ENCODE peak calls at places on chromosomes 1 and 21, in six cellular contexts. X is colonic mucosa, J is BJ, L is gastrocnemius medialis, W is AG09309, U is bronchial epithelial cell. Z is an unnamed sample.

GRCh38 chr21:45228171-45228641 is 59.5 kb downstream of the POFUT2 start:
- DNase-seq in J (peak), W (peak), X (no peak), U (peak), L (peak), Z (peak)

GRCh38 chr1:44049839-44050238 is 18.6 kb upstream of the SLC6A9 start:
- DNase-seq in U (peak), X (no peak), L (no peak), J (peak), W (peak), Z (peak)

GRCh38 chr1:54259546-54259945 is 59.6 kb downstream of the MRPL37 start:
- DNase-seq in X (no peak), U (no peak), L (no peak), W (no peak), J (no peak), Z (no peak)

GRCh38 chr1:198934414-198934813 is 295.6 kb downstream of the PTPRC start:
- DNase-seq in W (no peak), U (no peak), L (no peak), J (no peak), X (no peak), Z (peak)

GRCh38 chr1:214518387-214518786 is 33.0 kb downstream of the PTPN14 start:
- DNase-seq in L (no peak), U (no peak), X (no peak), J (peak), W (no peak), Z (no peak)

GRCh38 chr1:26318338-26319064 is 743 bp downstream of the CD52 start:
- DNase-seq in L (peak), U (no peak), W (no peak), J (no peak), X (no peak), Z (no peak)

GRCh38 chr1:54371936-54372385 is 34.2 kb downstream of the SSBP3 start:
- DNase-seq in L (no peak), U (no peak), J (no peak), W (no peak), X (no peak), Z (no peak)

GRCh38 chr1:21254335-21254951 is 35.8 kb downstream of the ECE1 start:
- DNase-seq in X (peak), W (no peak), U (no peak), J (no peak), L (peak), Z (no peak)

GRCh38 chr1:211517006-211517405 is 25.0 kb upstream of the RD3 start:
- DNase-seq in J (no peak), W (no peak), L (no peak), U (peak), X (peak), Z (peak)

GRCh38 chr1:70044832-70045231 is 160.5 kb downstream of the LRRC40 start:
- DNase-seq in X (no peak), U (peak), J (peak), L (no peak), W (peak), Z (no peak)

GRCh38 chr1:42035205-42035829 is 116.6 kb upstream of the HIVEP3 start:
- DNase-seq in L (peak), X (peak), W (no peak), J (no peak), U (no peak), Z (peak)

GRCh38 chr1:22636369-22636768 is at the start of gene C1QA:
- DNase-seq in U (no peak), W (no peak), J (no peak), L (peak), X (peak), Z (no peak)

GRCh38 chr1:165456114-165456513 is 11.2 kb upstream of the RXRG start:
- DNase-seq in W (no peak), U (peak), J (no peak), X (no peak), L (no peak), Z (no peak)

GRCh38 chr1:115648717-115649691 is 7.2 kb downstream of the VANGL1 start:
- DNase-seq in L (no peak), W (no peak), U (peak), X (no peak), J (no peak), Z (no peak)

GRCh38 chr1:13778431-13778830 is 78.4 kb downstream of the PRDM2 start:
- DNase-seq in U (no peak), W (no peak), X (no peak), L (no peak), J (no peak), Z (no peak)

GRCh38 chr1:58895559-58896135 is 111.8 kb upstream of the JUN start:
- DNase-seq in L (no peak), J (no peak), W (no peak), U (no peak), X (peak), Z (no peak)

GRCh38 chr1:213987876-213988638 is at the start of gene PROX1:
- DNase-seq in L (peak), J (peak), W (peak), X (peak), U (peak), Z (peak)

GRCh38 chr21:27649323-27649722 is 682.4 kb upstream of the ADAMTS5 start:
- DNase-seq in L (no peak), X (no peak), J (peak), W (peak), U (peak), Z (peak)

GRCh38 chr1:108190686-108191416 is 9.3 kb downstream of the SLC25A24 start:
- DNase-seq in X (no peak), W (no peak), L (peak), J (no peak), U (no peak), Z (peak)

GRCh38 chr21:33949516-33950424 is 34.2 kb upstream of the ATP5PO start:
- DNase-seq in L (no peak), J (no peak), U (no peak), W (no peak), X (no peak), Z (no peak)

GRCh38 chr21:34908424-34909055 is 140.6 kb downstream of the RUNX1 start:
- DNase-seq in L (no peak), J (no peak), W (no peak), U (peak), X (peak), Z (peak)

GRCh38 chr1:14944471-14944981 is 209.0 kb upstream of the TMEM51 start:
- DNase-seq in J (no peak), U (no peak), X (no peak), L (no peak), W (no peak), Z (no peak)

GRCh38 chr1:174875306-174875705 is 124.4 kb upstream of the CACYBP start:
- DNase-seq in L (no peak), W (no peak), J (no peak), U (peak), X (peak), Z (peak)

GRCh38 chr1:234090212-234091064 is 186.0 kb downstream of the SLC35F3 start:
- DNase-seq in L (no peak), W (no peak), X (no peak), J (no peak), U (peak), Z (peak)

GRCh38 chr1:234093741-234094140 is 189.3 kb downstream of the SLC35F3 start:
- DNase-seq in L (peak), W (no peak), U (no peak), J (no peak), X (no peak), Z (no peak)

GRCh38 chr1:234091065-234091401 is 186.6 kb downstream of the SLC35F3 start:
- DNase-seq in W (no peak), X (no peak), J (no peak), L (no peak), U (no peak), Z (no peak)

GRCh38 chr1:234093107-234093506 is 188.6 kb downstream of the SLC35F3 start:
- DNase-seq in J (no peak), W (no peak), L (no peak), X (no peak), U (no peak), Z (no peak)

GRCh38 chr1:234089396-234089795 is 184.9 kb downstream of the SLC35F3 start:
- DNase-seq in L (no peak), W (no peak), X (no peak), U (no peak), J (no peak), Z (no peak)
- TF ChIP-seq CTCF in L (no peak), W (peak), X (no peak), U (no peak), J (no peak), Z (no peak)

GRCh38 chr1:1922782-1923680 is 4.0 kb upstream of the TMEM52 start:
- DNase-seq in U (no peak), X (peak), J (no peak), W (no peak), L (no peak), Z (no peak)
- TF ChIP-seq CTCF in U (no peak), X (no peak), J (no peak), W (no peak), L (no peak), Z (no peak)

GRCh38 chr1:51926171-51926812 is 47.8 kb upstream of the NRDC start:
- DNase-seq in X (no peak), J (no peak), L (no peak), U (peak), W (no peak), Z (peak)
- TF ChIP-seq CTCF in X (no peak), J (peak), L (no peak), U (peak), W (peak), Z (no peak)

DNA sequence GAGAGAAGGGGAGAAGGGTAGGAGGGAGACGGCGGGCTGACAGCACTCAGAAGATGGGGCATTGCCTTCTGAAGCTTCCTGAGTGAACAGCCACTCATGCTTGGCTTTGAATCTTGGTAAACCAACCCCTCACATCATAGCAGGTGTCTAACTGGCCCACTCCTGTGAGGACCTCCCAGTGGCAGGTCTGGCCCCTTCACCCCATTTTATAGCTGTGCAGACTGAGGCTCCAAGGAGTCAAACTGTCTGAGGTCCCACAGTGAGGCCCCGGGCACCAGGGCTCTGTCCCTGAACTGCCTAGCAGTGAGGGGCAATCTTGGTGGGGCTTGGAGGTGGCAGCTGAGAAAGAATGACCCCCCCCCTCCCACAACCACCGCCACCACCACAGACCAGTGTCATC is 41.0 kb downstream of the SDC3 start:
- DNase-seq in L (no peak), X (no peak), W (no peak), U (no peak), J (no peak), Z (no peak)
- TF ChIP-seq CTCF in L (no peak), X (no peak), W (no peak), U (no peak), J (no peak), Z (no peak)

DNA sequence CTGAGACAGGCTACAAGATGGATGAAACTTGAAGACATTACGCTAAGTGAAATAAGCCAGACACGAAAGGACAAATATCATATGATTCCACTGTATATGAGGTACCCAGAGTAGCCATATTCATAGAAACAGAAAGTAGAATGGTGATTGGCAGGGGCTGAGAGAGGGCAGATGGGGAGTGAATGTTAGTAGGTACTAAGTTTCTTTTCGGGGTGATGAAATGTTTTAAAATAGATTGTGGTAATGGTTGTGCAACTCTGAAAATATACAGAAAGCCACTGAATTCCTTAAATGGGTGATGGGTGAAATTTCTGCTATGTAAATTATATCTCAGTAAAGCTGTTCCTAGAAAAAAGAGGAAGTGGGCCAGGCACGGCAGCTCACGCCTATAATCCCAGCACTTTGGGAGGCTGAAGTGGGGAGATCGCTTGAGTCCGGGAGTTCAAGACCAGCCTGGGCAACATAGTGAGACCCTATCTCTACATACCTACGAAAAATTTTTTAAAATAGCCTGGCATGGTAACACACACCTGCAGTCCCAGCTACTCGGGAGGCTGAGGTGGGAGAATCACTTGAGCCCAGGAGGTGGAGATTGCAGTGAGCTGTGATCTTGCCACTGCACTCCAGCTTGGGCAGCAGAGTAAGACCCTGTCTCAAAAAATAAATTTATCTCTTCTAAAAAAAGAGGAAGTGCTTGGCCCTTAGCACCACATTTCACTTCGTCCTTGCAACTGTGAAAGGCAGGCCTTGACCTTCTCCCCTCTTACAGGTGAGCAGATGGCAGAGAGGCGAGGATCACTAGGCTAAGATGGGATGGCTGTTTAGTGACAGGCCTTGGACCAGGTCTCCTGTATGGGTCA is 16.0 kb downstream of the SLC27A3 start:
- DNase-seq in L (peak), X (no peak), J (peak), W (peak), U (no peak), Z (peak)
- TF ChIP-seq CTCF in L (no peak), X (no peak), J (no peak), W (no peak), U (no peak), Z (no peak)

GRCh38 chr1:222387020-222387816 is 160.7 kb downstream of the HHIPL2 start:
- DNase-seq in W (no peak), U (peak), X (no peak), J (no peak), L (no peak), Z (peak)
- TF ChIP-seq CTCF in W (peak), U (no peak), X (no peak), J (no peak), L (no peak), Z (peak)

GRCh38 chr1:188782220-188782841 is 1695.3 kb downstream of the BRINP3 start:
- DNase-seq in L (no peak), U (peak), X (no peak), W (no peak), J (no peak), Z (peak)
- TF ChIP-seq CTCF in L (no peak), U (peak), X (no peak), W (no peak), J (peak), Z (peak)

Z was measured in MCF 10A.